ENCODE peak calls at places on chromosomes 1 and 21, in four cellular contexts. D, E, S and P are unnamed samples.

GRCh38 chr1:161304927-161305871 is 4.6 kb downstream of the MPZ start:
- DNase-seq in D (no peak), E (no peak), S (no peak), P (no peak)

GRCh38 chr1:234871710-234872262 is 256.9 kb downstream of the TOMM20 start:
- DNase-seq in D (no peak), E (no peak), S (no peak), P (no peak)

GRCh38 chr1:174969977-174970376 is 29.8 kb upstream of the CACYBP start:
- DNase-seq in D (no peak), E (no peak), S (no peak), P (no peak)

GRCh38 chr1:238399558-238399957 is 508.8 kb upstream of the ZP4 start:
- DNase-seq in D (no peak), E (no peak), S (no peak), P (no peak)

GRCh38 chr1:204104331-204105222 is 31.7 kb downstream of the SOX13 start:
- DNase-seq in D (peak; percentile 96), E (peak; percentile 44), S (no peak), P (no peak)

GRCh38 chr1:48831579-48831978 is 54.9 kb upstream of the BEND5 start:
- DNase-seq in D (no peak), E (no peak), S (no peak), P (no peak)

GRCh38 chr1:24266398-24266941 is 52.7 kb upstream of the GRHL3 start:
- DNase-seq in D (peak; percentile 99), E (no peak), S (no peak), P (no peak)

GRCh38 chr1:205915354-205915990 is 27.8 kb downstream of the SLC26A9 start:
- DNase-seq in D (no peak), E (no peak), S (peak; percentile 26), P (no peak)

GRCh38 chr1:56803561-56804156 is 15.5 kb downstream of the FYB2 start:
- DNase-seq in D (peak; percentile 67), E (peak; percentile 61), S (peak; percentile 70), P (peak; percentile 43)

GRCh38 chr1:3553166-3553939 is 58.0 kb downstream of the MEGF6 start:
- DNase-seq in D (peak; percentile 48), E (no peak), S (no peak), P (no peak)

GRCh38 chr1:98991127-98992003 is 13.3 kb downstream of the PLPPR5 start:
- DNase-seq in D (peak; percentile 81), E (no peak), S (no peak), P (no peak)

GRCh38 chr21:38804030-38804616 is 1.6 kb upstream of the ETS2 start:
- DNase-seq in D (no peak), E (no peak), S (no peak), P (no peak)

GRCh38 chr1:183987593-183988318 is 49.8 kb downstream of the COLGALT2 start:
- DNase-seq in D (no peak), E (no peak), S (no peak), P (no peak)

DNA sequence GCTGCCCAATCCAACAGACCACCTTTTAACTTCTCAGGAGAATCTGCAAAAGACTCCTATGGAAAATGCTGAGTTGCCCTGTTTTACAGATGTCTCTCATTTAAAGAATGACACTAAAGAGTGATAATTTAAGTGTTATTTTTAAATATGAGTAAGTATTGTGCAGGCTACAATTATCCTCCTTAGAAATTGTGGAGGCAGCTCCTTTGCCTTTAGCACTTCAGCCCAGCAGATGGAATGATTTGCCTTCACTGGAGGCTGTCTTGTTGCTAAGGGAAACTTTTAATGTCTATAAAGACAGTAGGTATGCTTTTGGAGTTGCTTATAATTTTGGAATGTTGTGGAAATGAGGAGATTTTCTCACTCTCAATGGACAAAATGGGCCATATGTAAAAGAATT is 1345.5 kb downstream of the NCAM2 start:
- DNase-seq in D (no peak), E (no peak), S (no peak), P (no peak)
- H3K9me3 ChIP-seq in D (peaks cover 9% of the 10 kb centered on the region), E (peaks cover 16% of the 10 kb centered on the region), S (no peaks in the 10 kb centered on the region), P (peaks cover 6% of the 10 kb centered on the region)

DNA sequence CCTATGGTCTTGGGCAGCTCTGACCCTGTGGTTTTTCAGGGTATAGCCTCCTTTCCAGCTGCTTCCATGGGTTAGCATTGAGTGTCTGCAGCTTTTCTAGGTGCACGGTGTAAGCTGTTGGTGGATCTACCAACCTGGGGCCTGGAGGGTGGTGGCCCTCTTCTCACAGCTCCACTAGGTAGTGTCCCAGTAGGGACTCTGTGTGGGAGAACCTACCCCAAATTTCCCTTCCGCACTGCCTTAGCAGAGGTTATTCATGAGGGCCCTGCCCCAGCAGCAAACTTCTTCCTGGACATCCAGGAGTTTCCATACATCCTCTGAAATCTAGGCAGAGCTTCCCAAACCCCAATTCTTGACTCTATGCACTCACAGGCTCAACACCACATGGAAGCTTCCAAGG is 111.0 kb upstream of the C1orf87 start:
- DNase-seq in D (no peak), E (no peak), S (no peak), P (no peak)
- H3K9me3 ChIP-seq in D (peaks cover 5% of the 10 kb centered on the region), E (peaks cover 33% of the 10 kb centered on the region), S (no peaks in the 10 kb centered on the region), P (peaks cover 4% of the 10 kb centered on the region)

DNA sequence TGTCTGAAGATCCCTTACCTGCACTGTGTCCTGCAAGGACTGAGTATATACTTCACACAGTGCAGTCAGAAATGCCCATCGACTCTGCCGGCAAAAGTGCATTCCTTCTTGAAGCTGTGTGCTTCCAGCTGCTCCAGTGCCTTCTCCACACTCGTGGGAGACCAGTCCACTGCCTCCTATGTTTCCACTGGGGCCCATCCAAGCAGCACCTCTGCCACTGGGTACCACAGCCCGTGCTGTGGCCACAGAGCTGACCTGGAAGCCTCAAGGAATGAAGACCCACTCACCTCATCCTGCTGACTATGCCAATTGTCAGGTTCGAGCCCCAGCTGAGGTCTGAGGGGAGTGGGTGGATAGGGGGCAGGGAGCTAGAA is 108.1 kb downstream of the GDAP2 start:
- DNase-seq in D (peak; percentile 19), E (no peak), S (no peak), P (no peak)
- H3K9me3 ChIP-seq in D (no peaks in the 10 kb centered on the region), E (no peaks in the 10 kb centered on the region), S (no peaks in the 10 kb centered on the region), P (no peaks in the 10 kb centered on the region)

GRCh38 chr1:167935252-167936067 is 1.0 kb upstream of the DCAF6 start:
- DNase-seq in D (peak; percentile 52), E (no peak), S (no peak), P (peak; percentile 5)

GRCh38 chr1:167938083-167938482 is 1.2 kb upstream of the MPC2 start:
- DNase-seq in D (peak; percentile 40), E (no peak), S (no peak), P (no peak)

GRCh38 chr1:167936930-167937708 is at the start of gene MPC2:
- DNase-seq in D (peak; percentile 76), E (peak; percentile 76), S (peak; percentile 59), P (peak; percentile 7)

GRCh38 chr1:167936068-167936929 is at the start of gene DCAF6:
- DNase-seq in D (peak; percentile 100), E (peak; percentile 97), S (peak; percentile 98), P (peak; percentile 93)

DNA sequence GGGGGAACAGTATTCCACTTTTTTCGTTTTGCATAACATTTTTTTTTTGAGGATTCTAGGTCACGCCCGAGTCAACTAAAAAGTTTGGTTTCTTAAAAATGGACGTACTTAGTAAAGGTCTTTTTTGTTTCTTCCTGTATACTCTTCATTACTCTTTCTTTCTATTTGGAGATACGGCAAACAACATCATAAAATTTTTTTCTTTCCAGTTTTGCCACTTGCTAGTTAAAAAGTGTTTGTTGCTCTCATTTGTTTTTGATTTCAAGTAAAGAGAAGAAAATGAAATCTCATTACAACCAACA is 788 bp upstream of the MPC2 start:
- DNase-seq in D (no peak), E (no peak), S (no peak), P (no peak)
- H3K9me3 ChIP-seq in D (no peaks in the 10 kb centered on the region), E (no peaks in the 10 kb centered on the region), S (no peaks in the 10 kb centered on the region), P (no peaks in the 10 kb centered on the region)